ENCODE peak calls at places on chromosomes 4 and X, in five cellular contexts. K is head of caudate nucleus; C is astrocyte of the spinal cord; X is stimulated activated CD4-positive, alpha-beta T cell treated with anti-CD3 and anti-CD28 coated beads, TNF-alpha, amount 100 ng/mL, for 24 hours; Q is cerebellum. Z is an unnamed sample.

GRCh38 chr4:136650541-136651277 is 881.6 kb downstream of the PCDH18 start:
- DNase-seq in K (no peak), C (peak), X (no peak), Q (no peak), Z (peak)

GRCh38 chrX:69232945-69233344 is 67.7 kb upstream of the PJA1 start:
- DNase-seq in K (no peak), C (no peak), X (no peak), Q (no peak), Z (no peak)

GRCh38 chrX:13159886-13160285 is 115.5 kb upstream of the FAM9C start:
- DNase-seq in K (no peak), C (no peak), X (no peak), Q (no peak), Z (no peak)

GRCh38 chr4:41452484-41453225 is 85.3 kb upstream of the LIMCH1 start:
- DNase-seq in K (no peak), C (no peak), X (no peak), Q (no peak), Z (no peak)

GRCh38 chrX:134544189-134544588 is 84.2 kb downstream of the HPRT1 start:
- DNase-seq in K (no peak), C (no peak), X (no peak), Q (no peak), Z (no peak)

GRCh38 chrX:41152221-41152620 is 67.0 kb downstream of the USP9X start:
- DNase-seq in K (no peak), C (no peak), X (no peak), Q (no peak), Z (no peak)

GRCh38 chrX:15686818-15687685 is 22.4 kb upstream of the CLTRN start:
- DNase-seq in K (peak), C (peak), X (peak), Q (peak), Z (peak)

GRCh38 chr4:16860506-16860905 is 37.9 kb downstream of the LDB2 start:
- DNase-seq in K (no peak), C (peak), X (no peak), Q (no peak), Z (peak)

GRCh38 chrX:153727108-153727931 is 2.7 kb downstream of the ABCD1 start:
- DNase-seq in K (peak), C (peak), X (no peak), Q (peak), Z (no peak)

GRCh38 chr4:149465941-149466340 is 349.7 kb downstream of the IQCM start:
- DNase-seq in K (no peak), C (no peak), X (no peak), Q (no peak), Z (peak)

GRCh38 chr4:38621004-38621684 is 42.9 kb upstream of the KLF3 start:
- DNase-seq in K (no peak), C (no peak), X (no peak), Q (no peak), Z (no peak)

GRCh38 chr4:40185830-40186664 is 10.8 kb upstream of the RHOH start:
- DNase-seq in K (no peak), C (no peak), X (no peak), Q (no peak), Z (peak)

GRCh38 chrX:121641560-121641959 is 594.1 kb downstream of the GLUD2 start:
- DNase-seq in K (no peak), C (peak), X (no peak), Q (no peak), Z (peak)

GRCh38 chr4:127997534-127998388 is 32.6 kb downstream of the ABHD18 start:
- DNase-seq in K (peak), C (peak), X (peak), Q (no peak), Z (peak)

GRCh38 chr4:54971474-54971950 is 153.9 kb downstream of the KDR start:
- DNase-seq in K (no peak), C (peak), X (no peak), Q (peak), Z (peak)

GRCh38 chr4:98919996-98920395 is 8.9 kb downstream of the EIF4E start:
- DNase-seq in K (no peak), C (peak), X (no peak), Q (no peak), Z (no peak)

GRCh38 chr4:184949020-184949419 is 69.3 kb upstream of the HELT start:
- DNase-seq in K (no peak), C (no peak), X (no peak), Q (no peak), Z (no peak)

GRCh38 chr4:33709247-33709646 is 2535.1 kb downstream of the ARAP2 start:
- DNase-seq in K (no peak), C (peak), X (no peak), Q (no peak), Z (no peak)

GRCh38 chrX:132216806-132217202 is 2.4 kb downstream of the RAP2C start:
- DNase-seq in K (no peak), C (peak), X (no peak), Q (peak), Z (peak)

GRCh38 chrX:37685452-37686347 is at the start of gene XK:
- DNase-seq in K (peak), C (peak), X (peak), Q (peak), Z (no peak)

GRCh38 chrX:19810809-19811208 is 76.6 kb downstream of the SH3KBP1 start:
- DNase-seq in K (no peak), C (no peak), X (no peak), Q (no peak), Z (no peak)

GRCh38 chr4:1986578-1987210 is 22.1 kb downstream of the NELFA start:
- DNase-seq in K (no peak), C (no peak), X (no peak), Q (no peak), Z (no peak)

GRCh38 chr4:144465546-144465945 is 180.4 kb upstream of the HHIP start:
- DNase-seq in K (no peak), C (no peak), X (no peak), Q (no peak), Z (no peak)

GRCh38 chr4:108972613-108973283 is 209.9 kb upstream of the ETNPPL start:
- DNase-seq in K (no peak), C (no peak), X (no peak), Q (no peak), Z (no peak)

GRCh38 chr4:76090241-76090691 is 15.8 kb downstream of the ART3 start:
- DNase-seq in K (no peak), C (peak), X (no peak), Q (no peak), Z (no peak)

GRCh38 chr4:152458801-152459302 is 77.0 kb downstream of the FBXW7 start:
- DNase-seq in K (no peak), C (no peak), X (no peak), Q (no peak), Z (no peak)

Z was measured in kidney glomerular epithelial cell.